ENCODE peak calls at places on chromosome 14, in five cellular contexts. One of them, this sample, is unnamed.

GRCh38 chr14:101058571-101058970 is 155.0 kb upstream of the RTL1 start:
- DNase-seq in GM19239: no peak
- DNase-seq in GM10248: no peak
- DNase-seq in lung microvascular endothelial cell: peak
- DNase-seq in T-helper 17 cell: no peak
- DNase-seq in this sample: peak

GRCh38 chr14:47675489-47676300 is at the start of gene MDGA2:
- DNase-seq in GM19239: no peak
- DNase-seq in GM10248: peak
- DNase-seq in lung microvascular endothelial cell: no peak
- DNase-seq in T-helper 17 cell: no peak
- DNase-seq in this sample: no peak

GRCh38 chr14:68405959-68406358 is 386.9 kb downstream of the ZFP36L1 start:
- DNase-seq in GM19239: no peak
- DNase-seq in GM10248: no peak
- DNase-seq in lung microvascular endothelial cell: peak
- DNase-seq in T-helper 17 cell: no peak
- DNase-seq in this sample: no peak

GRCh38 chr14:55858604-55859003 is 259.6 kb upstream of the PELI2 start:
- DNase-seq in GM19239: no peak
- DNase-seq in GM10248: no peak
- DNase-seq in lung microvascular endothelial cell: no peak
- DNase-seq in T-helper 17 cell: no peak
- DNase-seq in this sample: no peak

GRCh38 chr14:34966413-34966812 is 16.4 kb upstream of the SRP54 start:
- DNase-seq in GM19239: no peak
- DNase-seq in GM10248: peak
- DNase-seq in lung microvascular endothelial cell: no peak
- DNase-seq in T-helper 17 cell: no peak
- DNase-seq in this sample: no peak

GRCh38 chr14:41167040-41167439 is 439.6 kb upstream of the LRFN5 start:
- DNase-seq in GM19239: no peak
- DNase-seq in GM10248: no peak
- DNase-seq in lung microvascular endothelial cell: no peak
- DNase-seq in T-helper 17 cell: no peak
- DNase-seq in this sample: no peak

GRCh38 chr14:100440758-100441203 is 117.6 kb downstream of the SLC25A47 start:
- DNase-seq in GM19239: no peak
- DNase-seq in GM10248: no peak
- DNase-seq in lung microvascular endothelial cell: no peak
- DNase-seq in T-helper 17 cell: no peak
- DNase-seq in this sample: no peak

GRCh38 chr14:99971929-99972747 is 93.1 kb upstream of the EVL start:
- DNase-seq in GM19239: no peak
- DNase-seq in GM10248: no peak
- DNase-seq in lung microvascular endothelial cell: no peak
- DNase-seq in T-helper 17 cell: no peak
- DNase-seq in this sample: no peak

GRCh38 chr14:85619866-85620265 is 89.9 kb downstream of the FLRT2 start:
- DNase-seq in GM19239: no peak
- DNase-seq in GM10248: no peak
- DNase-seq in lung microvascular endothelial cell: no peak
- DNase-seq in T-helper 17 cell: no peak
- DNase-seq in this sample: no peak

GRCh38 chr14:21084988-21085853 is 13.2 kb downstream of the ZNF219 start:
- DNase-seq in GM19239: no peak
- DNase-seq in GM10248: no peak
- DNase-seq in lung microvascular endothelial cell: peak
- DNase-seq in T-helper 17 cell: no peak
- DNase-seq in this sample: no peak

GRCh38 chr14:30214456-30215090 is 286.9 kb upstream of the PRKD1 start:
- DNase-seq in GM19239: peak
- DNase-seq in GM10248: peak
- DNase-seq in lung microvascular endothelial cell: peak
- DNase-seq in T-helper 17 cell: no peak
- DNase-seq in this sample: peak

GRCh38 chr14:61528591-61529021 is 166.7 kb upstream of the HIF1A start:
- DNase-seq in GM19239: no peak
- DNase-seq in GM10248: no peak
- DNase-seq in lung microvascular endothelial cell: peak
- DNase-seq in T-helper 17 cell: no peak
- DNase-seq in this sample: no peak

GRCh38 chr14:87264796-87265195 is 728.2 kb downstream of the GALC start:
- DNase-seq in GM19239: no peak
- DNase-seq in GM10248: no peak
- DNase-seq in lung microvascular endothelial cell: no peak
- DNase-seq in T-helper 17 cell: no peak
- DNase-seq in this sample: no peak

GRCh38 chr14:61074852-61075251 is 93.8 kb downstream of the SLC38A6 start:
- DNase-seq in GM19239: no peak
- DNase-seq in GM10248: no peak
- DNase-seq in lung microvascular endothelial cell: no peak
- DNase-seq in T-helper 17 cell: no peak
- DNase-seq in this sample: no peak

GRCh38 chr14:29814153-29815057 is 113.2 kb downstream of the PRKD1 start:
- DNase-seq in GM19239: no peak
- DNase-seq in GM10248: no peak
- DNase-seq in lung microvascular endothelial cell: no peak
- DNase-seq in T-helper 17 cell: no peak
- DNase-seq in this sample: no peak

GRCh38 chr14:106308839-106309389 is 782.5 kb downstream of the TMEM121 start:
- DNase-seq in GM19239: peak
- DNase-seq in GM10248: peak
- DNase-seq in lung microvascular endothelial cell: peak
- DNase-seq in T-helper 17 cell: peak
- DNase-seq in this sample: no peak

GRCh38 chr14:71021347-71022014 is 114.2 kb downstream of the PCNX1 start:
- DNase-seq in GM19239: no peak
- DNase-seq in GM10248: no peak
- DNase-seq in lung microvascular endothelial cell: peak
- DNase-seq in T-helper 17 cell: no peak
- DNase-seq in this sample: no peak

GRCh38 chr14:93329965-93330608 is 2.7 kb downstream of the BTBD7 start:
- DNase-seq in GM19239: no peak
- DNase-seq in GM10248: no peak
- DNase-seq in lung microvascular endothelial cell: peak
- DNase-seq in T-helper 17 cell: no peak
- DNase-seq in this sample: no peak